ENCODE peak calls at places on chromosomes 16 and 17, in five cellular contexts. O is MM.1S, E is upper lobe of right lung, U is fibroblast of lung, G is uterus. L is an unnamed sample.

GRCh38 chr17:45101883-45102811 is 30.2 kb downstream of the PLCD3 start:
- DNase-seq in O (no peak), E (no peak), U (no peak), G (no peak), L (no peak)

GRCh38 chr16:28090646-28091377 is 27.3 kb upstream of the GSG1L start:
- DNase-seq in O (no peak), E (no peak), U (peak; percentile 9), G (no peak), L (no peak)

GRCh38 chr17:1143573-1143972 is 36.2 kb downstream of the ABR start:
- DNase-seq in O (no peak), E (no peak), U (peak; percentile 48), G (no peak), L (no peak)

GRCh38 chr16:57238682-57239081 is 6.4 kb upstream of the ARL2BP start:
- DNase-seq in O (no peak), E (no peak), U (no peak), G (no peak), L (no peak)

GRCh38 chr17:66190738-66191606 is 961 bp downstream of the CEP112 start:
- DNase-seq in O (no peak), E (no peak), U (peak; percentile 75), G (no peak), L (no peak)

GRCh38 chr17:73068322-73069153 is 23.9 kb downstream of the SLC39A11 start:
- DNase-seq in O (no peak), E (no peak), U (peak; percentile 77), G (no peak), L (no peak)

GRCh38 chr16:6157806-6158205 is 1060.2 kb upstream of the EEF2KMT start:
- DNase-seq in O (no peak), E (no peak), U (no peak), G (no peak), L (no peak)

GRCh38 chr16:55367301-55367745 is 43.3 kb downstream of the IRX6 start:
- DNase-seq in O (no peak), E (no peak), U (no peak), G (no peak), L (no peak)

GRCh38 chr16:12265168-12265567 is 288.6 kb downstream of the SNX29 start:
- DNase-seq in O (no peak), E (no peak), U (no peak), G (no peak), L (no peak)

GRCh38 chr17:30716461-30717289 is 107.8 kb downstream of the CRLF3 start:
- DNase-seq in O (no peak), E (peak; percentile 60), U (peak; percentile 46), G (no peak), L (peak; percentile 11)

GRCh38 chr17:50114849-50115357 is 15.1 kb downstream of the SAMD14 start:
- DNase-seq in O (peak; percentile 65), E (no peak), U (peak; percentile 77), G (no peak), L (no peak)

GRCh38 chr16:84699147-84699711 is 571 bp upstream of the USP10 start:
- DNase-seq in O (no peak), E (no peak), U (no peak), G (no peak), L (no peak)

GRCh38 chr17:69732272-69732671 is 317.8 kb downstream of the MAP2K6 start:
- DNase-seq in O (no peak), E (no peak), U (peak; percentile 5), G (no peak), L (no peak)

GRCh38 chr16:65071371-65072311 is 50.2 kb downstream of the CDH11 start:
- DNase-seq in O (no peak), E (peak; percentile 59), U (peak; percentile 73), G (peak; percentile 56), L (peak; percentile 41)

GRCh38 chr16:66189951-66190350 is 176.5 kb upstream of the CDH5 start:
- DNase-seq in O (no peak), E (no peak), U (peak; percentile 97), G (no peak), L (no peak)

GRCh38 chr17:6786618-6787017 is 10.6 kb downstream of the FBXO39 start:
- DNase-seq in O (no peak), E (no peak), U (peak; percentile 28), G (no peak), L (no peak)

GRCh38 chr16:15518412-15519351 is 84.3 kb downstream of the BMERB1 start:
- DNase-seq in O (no peak), E (no peak), U (peak; percentile 82), G (peak; percentile 90), L (peak; percentile 46)

GRCh38 chr16:2962334-2963073 is 1.6 kb upstream of the KREMEN2 start:
- DNase-seq in O (no peak), E (no peak), U (no peak), G (no peak), L (no peak)

GRCh38 chr17:3401786-3402185 is 3.6 kb upstream of the OR1E1 start:
- DNase-seq in O (no peak), E (no peak), U (no peak), G (no peak), L (no peak)

GRCh38 chr16:76639685-76640289 is 362.6 kb downstream of the CNTNAP4 start:
- DNase-seq in O (no peak), E (no peak), U (peak; percentile 81), G (no peak), L (no peak)

GRCh38 chr17:8623591-8623990 is 6.9 kb downstream of the MYH10 start:
- DNase-seq in O (no peak), E (no peak), U (no peak), G (no peak), L (no peak)

GRCh38 chr17:74394977-74395376 is 27.7 kb downstream of the GPR142 start:
- DNase-seq in O (no peak), E (no peak), U (no peak), G (no peak), L (no peak)

GRCh38 chr16:83330251-83330650 is 477.5 kb upstream of the HSBP1 start:
- DNase-seq in O (no peak), E (no peak), U (no peak), G (no peak), L (no peak)

GRCh38 chr16:1441391-1441829 is 2.9 kb downstream of the CCDC154 start:
- DNase-seq in O (no peak), E (no peak), U (no peak), G (no peak), L (no peak)

GRCh38 chr17:4786111-4786491 is at the start of gene VMO1:
- DNase-seq in O (no peak), E (no peak), U (peak; percentile 22), G (peak; percentile 43), L (no peak)

GRCh38 chr17:4788807-4789700 is at the start of gene GLTPD2:
- DNase-seq in O (no peak), E (no peak), U (no peak), G (no peak), L (no peak)

GRCh38 chr17:4788159-4788806 is 481 bp upstream of the GLTPD2 start:
- DNase-seq in O (no peak), E (no peak), U (peak; percentile 26), G (no peak), L (no peak)

GRCh38 chr17:4785311-4786110 is 653 bp downstream of the VMO1 start:
- DNase-seq in O (no peak), E (no peak), U (no peak), G (no peak), L (no peak)

GRCh38 chr17:4786516-4786915 is 352 bp upstream of the VMO1 start:
- DNase-seq in O (no peak), E (no peak), U (no peak), G (no peak), L (no peak)
- H3K27ac ChIP-seq in O (no peak overlapping the region), E (no peak overlapping the region), U (no peak overlapping the region), G (peak overlapping the region; percentile 18), L (no peak overlapping the region)

GRCh38 chr16:25065899-25066298 is 45.6 kb upstream of the LCMT1 start:
- DNase-seq in O (no peak), E (no peak), U (no peak), G (no peak), L (no peak)
- H3K4me1 ChIP-seq in O (no peaks in the 10 kb centered on the region), E (no peaks in the 10 kb centered on the region), U (no peaks in the 10 kb centered on the region), G (no peaks in the 10 kb centered on the region), L (peaks cover 49% of the 10 kb centered on the region)

DNA sequence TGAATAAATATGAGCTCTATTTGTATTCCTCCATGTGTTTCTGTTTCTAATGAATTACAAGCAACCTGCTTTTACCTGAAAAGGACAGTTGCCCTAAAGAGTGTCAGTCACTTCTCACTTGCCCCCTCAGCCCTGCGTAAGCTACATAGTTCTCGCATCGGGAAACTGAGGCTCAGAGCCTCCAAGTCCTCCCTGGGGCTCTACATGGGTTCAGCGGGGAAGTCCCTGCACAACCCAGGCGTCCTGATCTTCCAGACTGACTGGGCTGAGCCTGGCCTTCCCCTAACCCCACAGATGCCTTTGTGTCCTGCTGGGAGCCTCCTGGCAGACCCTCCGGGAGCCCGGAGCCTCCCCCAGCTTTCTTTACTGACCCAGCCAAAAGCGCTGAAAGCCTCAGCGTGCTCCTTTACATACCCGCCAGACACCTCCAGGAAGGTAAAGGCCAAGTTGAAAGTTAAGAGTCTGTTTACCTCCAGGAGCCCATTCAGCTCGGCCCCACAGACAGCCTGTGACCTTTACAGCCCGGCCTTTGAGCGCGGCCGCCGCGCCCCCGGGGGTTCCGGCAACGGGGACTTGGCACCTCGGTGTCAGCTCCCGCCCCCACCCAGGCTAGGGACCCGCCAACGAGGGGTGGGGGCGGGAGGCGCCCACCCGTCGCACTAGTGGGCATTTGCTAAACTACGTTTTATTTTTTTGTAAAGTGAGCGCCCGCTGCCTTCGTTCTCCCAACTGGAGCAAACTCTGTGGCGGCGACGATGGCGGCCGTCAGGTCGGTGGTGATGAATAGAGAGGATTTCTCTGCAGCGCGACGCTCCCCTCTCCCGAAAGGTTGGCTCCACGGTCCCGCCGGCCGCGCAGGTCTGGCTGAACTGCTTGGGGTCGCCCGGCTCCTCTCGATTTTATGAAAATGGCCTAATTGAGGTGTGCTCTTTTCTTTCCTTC is 4.4 kb upstream of the HOXB13 start:
- DNase-seq in O (no peak), E (peak; percentile 54), U (no peak), G (no peak), L (no peak)
- H3K4me3 ChIP-seq in O (peak overlapping the region; percentile 5), E (no peak overlapping the region), U (no peak overlapping the region), G (no peak overlapping the region), L (no peak overlapping the region)

GRCh38 chr17:17026163-17026562 is 16.1 kb upstream of the MPRIP start:
- DNase-seq in O (no peak), E (peak; percentile 63), U (no peak), G (no peak), L (no peak)

GRCh38 chr17:17028878-17029535 is 13.2 kb upstream of the MPRIP start:
- DNase-seq in O (no peak), E (no peak), U (no peak), G (no peak), L (no peak)

GRCh38 chr17:17025621-17026020 is 16.6 kb upstream of the MPRIP start:
- DNase-seq in O (no peak), E (no peak), U (no peak), G (no peak), L (no peak)

GRCh38 chr17:17028059-17028877 is 14.0 kb upstream of the MPRIP start:
- DNase-seq in O (no peak), E (peak; percentile 93), U (peak; percentile 51), G (no peak), L (peak; percentile 77)

DNA sequence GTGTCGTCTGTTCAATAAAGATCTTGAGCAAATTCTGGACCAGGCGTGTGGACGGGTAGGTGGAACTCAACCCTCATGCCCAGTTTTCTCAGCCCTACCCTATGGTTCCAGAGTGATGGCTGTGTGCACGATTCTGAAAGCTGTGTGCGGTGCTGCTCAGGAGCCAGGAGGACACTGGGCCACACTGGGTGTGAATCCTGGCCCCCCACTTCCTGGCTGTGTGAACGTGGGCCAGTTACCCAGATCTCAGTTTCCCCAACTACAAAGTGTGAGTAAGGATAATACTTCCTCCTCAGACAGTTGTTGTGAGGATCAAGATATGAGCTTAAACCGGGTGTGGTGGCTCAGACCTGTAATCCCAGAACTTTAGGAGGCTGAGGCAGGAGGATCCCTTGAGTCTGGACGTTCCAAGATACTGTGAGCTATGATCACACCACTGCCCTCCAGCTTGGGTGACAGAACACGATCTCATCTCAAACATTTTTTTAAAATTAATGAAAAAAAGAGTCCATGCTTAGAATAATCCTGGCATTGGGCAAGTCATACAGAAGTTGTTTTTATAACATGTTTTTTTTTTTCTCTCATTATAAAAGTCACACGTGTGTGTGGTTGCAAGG is 14.7 kb upstream of the MPRIP start:
- DNase-seq in O (no peak), E (no peak), U (no peak), G (no peak), L (no peak)
- H3K27ac ChIP-seq in O (no peak overlapping the region), E (peak overlapping the region; percentile 30), U (no peak overlapping the region), G (no peak overlapping the region), L (no peak overlapping the region)

L was measured in left ventricle myocardium inferior.